ENCODE peak calls at places on chromosomes 13 and 19, in six cellular contexts. W is CD8-positive, alpha-beta T cell; O is transverse colon; X is DND-41; F is spleen; Z is OCI-LY7. J is an unnamed sample. For H3K36me3, the result is how much of the 10 kb centered on the place peaks cover.

GRCh38 chr13:94009696-94010095 is 469.8 kb downstream of the DCT start:
- DNase-seq in F (no peak), O (no peak), Z (no peak), W (no peak), X (no peak), J (no peak)

GRCh38 chr19:4851551-4852290 is 15.7 kb downstream of the PLIN3 start:
- DNase-seq in F (peak), Z (peak), O (peak), W (peak), X (peak), J (peak)

GRCh38 chr19:30419581-30420180 is 47.5 kb downstream of the ZNF536 start:
- DNase-seq in F (no peak), Z (no peak), O (no peak), W (no peak), X (no peak), J (no peak)

GRCh38 chr13:44974056-44974798 is 15.0 kb downstream of the NUFIP1 start:
- DNase-seq in W (no peak), F (no peak), O (no peak), Z (no peak), X (no peak), J (no peak)

GRCh38 chr19:38975214-38975860 is at the start of gene FBXO17:
- DNase-seq in O (peak), F (no peak), X (no peak), W (no peak), Z (no peak), J (peak)

GRCh38 chr13:30576528-30576927 is 41.2 kb upstream of the USPL1 start:
- DNase-seq in X (peak), O (peak), W (peak), Z (no peak), F (no peak), J (no peak)

GRCh38 chr13:75219479-75220237 is 262.3 kb downstream of the TBC1D4 start:
- DNase-seq in F (peak), W (peak), O (peak), X (peak), Z (peak), J (peak)

GRCh38 chr13:112791662-112792440 is 102.0 kb downstream of the ATP11A start:
- DNase-seq in W (no peak), O (no peak), F (no peak), Z (no peak), X (no peak), J (peak)

GRCh38 chr19:39479916-39480315 is 722 bp upstream of the TIMM50 start:
- DNase-seq in W (no peak), Z (peak), X (no peak), O (no peak), F (no peak), J (no peak)

DNA sequence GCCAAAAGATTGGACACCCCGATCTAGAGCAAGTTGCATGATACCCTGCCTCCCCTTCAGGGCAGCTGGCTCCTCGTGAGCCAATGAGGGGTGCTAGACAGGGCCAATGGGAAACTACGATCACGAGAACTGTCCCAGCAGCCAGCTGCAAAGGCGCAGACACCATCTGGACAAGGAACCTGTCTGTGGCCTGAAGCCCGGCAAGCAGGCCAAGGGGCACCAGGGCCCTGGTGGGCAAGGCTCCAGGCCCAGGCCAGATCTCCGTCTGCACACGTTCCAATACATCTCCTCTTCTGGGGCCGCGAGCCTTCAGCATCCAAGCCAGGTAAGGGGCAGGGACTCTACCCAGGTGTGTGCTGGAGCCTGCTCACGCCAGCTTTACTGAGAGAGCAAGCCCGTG is 20.2 kb downstream of the MED26 start:
- DNase-seq in F (no peak), W (no peak), X (no peak), O (no peak), Z (no peak), J (no peak)
- H3K27ac ChIP-seq in F (no peak), W (no peak), X (no peak), O (peak), Z (no peak), J (peak)

DNA sequence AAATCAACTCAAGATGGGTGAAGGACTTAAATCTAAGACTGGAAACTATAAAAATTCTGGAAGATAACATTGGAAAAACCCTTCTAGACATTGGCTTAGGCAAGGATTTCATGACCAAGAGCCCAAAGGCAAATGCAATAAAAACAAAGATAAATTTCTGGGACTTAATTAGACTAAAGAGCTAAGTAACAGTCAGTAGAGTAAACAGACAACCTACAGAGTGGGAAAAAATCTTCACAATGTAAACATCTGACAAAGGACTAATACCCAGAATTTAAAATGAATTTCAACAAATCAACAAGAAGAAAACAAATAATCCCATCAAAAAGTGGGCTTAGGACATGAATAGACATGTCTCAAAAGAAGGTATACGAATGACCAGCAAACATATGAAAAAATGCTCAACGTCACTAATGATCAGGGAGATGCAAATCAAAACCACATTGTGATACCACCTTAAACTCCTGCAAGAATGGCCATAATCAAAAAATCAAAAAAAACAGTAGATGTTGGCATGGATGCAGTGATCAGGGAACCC is 6.3 kb upstream of the RFX1 start:
- DNase-seq in O (no peak), F (no peak), W (no peak), Z (no peak), X (no peak), J (no peak)
- TF ChIP-seq CTCF in O (no peak), F (no peak), W (no peak), Z (no peak), X (no peak), J (no peak)

DNA sequence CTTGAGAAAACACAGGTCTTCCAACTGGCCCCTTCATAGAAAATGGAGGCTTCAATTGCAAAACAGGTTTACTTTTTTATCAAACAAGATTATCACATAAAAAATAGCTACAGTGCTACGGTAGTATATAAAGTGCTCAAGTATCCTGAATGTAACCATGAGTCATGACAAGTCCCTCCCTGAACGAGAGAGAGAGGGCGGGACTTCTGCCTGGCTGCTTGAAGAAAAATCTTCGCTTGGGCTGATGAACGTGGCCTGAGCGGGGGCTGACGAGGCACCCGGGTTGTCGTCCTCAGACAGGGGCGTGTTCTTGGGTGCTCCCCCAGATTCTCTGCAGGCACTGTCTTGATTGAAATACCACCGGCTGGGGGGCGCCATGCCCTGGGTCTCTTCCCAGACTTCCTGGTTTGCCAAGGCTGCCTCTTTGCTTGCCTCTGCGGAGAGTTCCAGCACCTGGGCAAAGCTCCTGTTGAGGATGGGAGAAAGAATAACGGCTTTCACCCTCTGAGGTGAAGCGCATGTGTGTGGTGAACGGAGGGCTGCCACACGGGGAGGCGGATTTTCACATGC is 23.2 kb upstream of the CPAMD8 start:
- DNase-seq in F (no peak), X (no peak), O (peak), W (no peak), Z (no peak), J (peak)
- H3K36me3 ChIP-seq in F (half or more), X (half or more), O (under half), W (under half), Z (half or more), J (half or more)

DNA sequence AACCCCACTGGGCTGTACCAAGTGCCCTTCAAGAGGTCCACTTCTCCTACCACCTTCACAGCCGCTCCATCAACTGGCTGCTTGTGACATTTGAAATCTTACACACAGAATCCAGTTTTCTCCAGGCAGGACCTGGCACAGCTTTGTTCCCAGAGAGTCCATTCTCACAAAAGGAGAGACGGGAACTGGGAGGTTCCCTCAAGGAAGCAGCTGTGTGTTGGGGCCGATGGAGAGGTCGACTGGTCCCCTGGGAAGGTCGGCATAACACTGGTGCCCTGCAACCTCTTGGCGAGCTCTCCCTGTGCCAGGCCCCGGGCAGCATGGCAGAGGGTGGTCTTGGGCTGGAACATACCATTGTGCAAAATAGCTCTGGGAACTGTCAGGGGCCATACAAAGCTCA is 21.5 kb downstream of the ELL start:
- DNase-seq in F (no peak), X (no peak), W (no peak), O (no peak), Z (no peak), J (no peak)
- H3K27ac ChIP-seq in F (peak), X (peak), W (no peak), O (peak), Z (no peak), J (no peak)

GRCh38 chr19:31459430-31459829 is 110.2 kb upstream of the TSHZ3 start:
- DNase-seq in F (no peak), W (no peak), O (no peak), X (no peak), Z (no peak), J (no peak)

DNA sequence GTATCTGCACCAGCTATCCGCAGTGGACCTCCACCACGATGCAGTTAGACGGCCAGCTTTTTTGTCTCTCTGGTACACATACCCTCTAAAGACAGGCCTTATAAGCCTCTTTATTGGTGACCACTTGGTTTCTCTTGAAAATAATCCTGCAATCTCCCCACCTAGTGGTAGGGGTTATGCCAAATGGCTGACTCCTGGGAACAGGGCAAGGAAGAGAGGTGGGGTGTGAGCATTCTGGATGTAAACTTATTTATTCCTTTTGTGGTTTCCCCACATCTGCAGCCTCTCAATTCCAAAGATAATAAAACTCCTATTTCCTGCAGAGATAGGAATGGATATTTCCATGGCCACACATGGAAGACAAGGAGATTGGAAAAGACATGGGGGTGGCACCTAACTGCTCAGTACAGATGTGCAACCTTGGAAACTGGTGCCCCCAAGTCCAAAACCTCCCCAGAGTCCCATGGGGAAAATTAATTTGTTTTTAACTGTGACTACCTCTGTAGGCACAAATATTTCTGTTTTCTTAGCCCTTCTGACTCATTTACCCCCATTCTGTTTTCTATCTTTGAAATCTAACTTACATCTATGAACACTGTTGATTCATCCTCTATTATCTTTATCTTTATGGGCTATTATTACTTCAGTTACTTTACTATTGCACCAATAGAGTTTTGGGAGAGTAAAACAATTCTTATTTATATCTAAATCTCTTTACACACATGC is 112.7 kb upstream of the TSHZ3 start:
- DNase-seq in F (no peak), W (no peak), Z (no peak), O (no peak), X (no peak), J (no peak)
- TF ChIP-seq CTCF in F (no peak), W (no peak), Z (no peak), O (no peak), X (no peak), J (no peak)

GRCh38 chr19:45817725-45818301 is 2.7 kb upstream of the RSPH6A start:
- DNase-seq in Z (no peak), W (no peak), F (peak), O (no peak), X (no peak), J (no peak)

GRCh38 chr19:45820413-45821102 is 5.5 kb upstream of the RSPH6A start:
- DNase-seq in O (no peak), X (no peak), W (no peak), F (no peak), Z (no peak), J (no peak)

GRCh38 chr19:45821570-45821969 is 6.5 kb upstream of the RSPH6A start:
- DNase-seq in Z (no peak), O (no peak), F (no peak), W (no peak), X (no peak), J (no peak)

GRCh38 chr19:45821103-45821521 is 6.0 kb upstream of the RSPH6A start:
- DNase-seq in O (no peak), W (no peak), F (no peak), X (no peak), Z (no peak), J (no peak)

GRCh38 chr19:45819769-45820168 is 4.7 kb upstream of the RSPH6A start:
- DNase-seq in Z (no peak), W (no peak), F (no peak), O (no peak), X (no peak), J (no peak)
- H3K36me3 ChIP-seq in Z (half or more), W (under half), F (under half), O (under half), X (half or more), J (under half)

GRCh38 chr19:18006895-18007604 is 920 bp upstream of the ARRDC2 start:
- DNase-seq in O (peak), W (peak), F (peak), X (peak), Z (peak), J (peak)
- H3K27ac ChIP-seq in O (peak), W (peak), F (peak), X (peak), Z (peak), J (peak)

GRCh38 chr13:85261757-85262346 is 537.4 kb downstream of the SLITRK6 start:
- DNase-seq in F (no peak), W (no peak), X (no peak), Z (peak), O (no peak), J (no peak)
- TF ChIP-seq CTCF in F (no peak), W (peak), X (peak), Z (peak), O (no peak), J (peak)